ENCODE peak calls at places on chromosomes 16 and 17, in nine cellular contexts. P is transverse colon; W is prostate gland; Y is trophoblast cell; R is CD8-positive, alpha-beta T cell; U is Peyer's patch; A is ovary; X is A549; J is AG04450. E is an unnamed sample. For H3K9me3, the result is how much of the 10 kb centered on the place peaks cover.

GRCh38 chr17:80101946-80102706 is 745 bp downstream of the GAA start:
- DNase-seq in P (no peak), W (no peak), Y (peak), R (no peak), U (no peak), A (no peak), X (no peak), J (no peak), E (peak)

GRCh38 chr17:7336240-7337175 is at the start of gene ACAP1:
- DNase-seq in P (peak), W (no peak), Y (no peak), R (peak), U (no peak), A (no peak), X (no peak), J (no peak), E (no peak)

GRCh38 chr16:23316634-23317265 is 14.6 kb downstream of the SCNN1B start:
- DNase-seq in P (no peak), W (no peak), Y (no peak), R (no peak), U (no peak), A (no peak), X (no peak), J (no peak), E (no peak)

GRCh38 chr16:87303962-87304521 is 13.2 kb downstream of the C16orf95 start:
- DNase-seq in P (no peak), W (no peak), Y (no peak), R (no peak), U (no peak), A (no peak), X (no peak), J (no peak), E (no peak)

GRCh38 chr17:27631897-27632725 is 1.1 kb downstream of the LGALS9 start:
- DNase-seq in P (peak), W (no peak), Y (no peak), R (no peak), U (no peak), A (no peak), X (no peak), J (no peak), E (no peak)

GRCh38 chr16:11977206-11978041 is 890 bp downstream of the SNX29 start:
- DNase-seq in P (peak), W (no peak), Y (no peak), R (no peak), U (no peak), A (peak), X (peak), J (peak), E (peak)

GRCh38 chr17:17242246-17242645 is 5.3 kb upstream of the FLCN start:
- DNase-seq in P (no peak), W (no peak), Y (no peak), R (no peak), U (peak), A (no peak), X (no peak), J (no peak), E (no peak)

GRCh38 chr17:50947844-50948514 is 81.8 kb upstream of the TOB1 start:
- DNase-seq in P (peak), W (peak), Y (no peak), R (peak), U (peak), A (no peak), X (peak), J (no peak), E (no peak)

GRCh38 chr16:66035096-66035495 is 331.4 kb upstream of the CDH5 start:
- DNase-seq in P (no peak), W (no peak), Y (no peak), R (no peak), U (no peak), A (no peak), X (no peak), J (no peak), E (no peak)

GRCh38 chr16:85170066-85171003 is 58.1 kb upstream of the CIBAR2 start:
- DNase-seq in P (no peak), W (no peak), Y (no peak), R (no peak), U (no peak), A (no peak), X (no peak), J (no peak), E (no peak)

GRCh38 chr16:3383045-3383448 is 17.8 kb downstream of the ZSCAN32 start:
- DNase-seq in P (no peak), W (no peak), Y (no peak), R (no peak), U (no peak), A (no peak), X (peak), J (no peak), E (no peak)
- H3K9me3 ChIP-seq in P (half or more), W (under half), Y (under half), R (under half), U (under half), A (half or more), X (half or more), J (half or more), E (half or more)

GRCh38 chr17:82949984-82950383 is 110.2 kb upstream of the ZNF750 start:
- DNase-seq in P (no peak), W (no peak), Y (no peak), R (no peak), U (peak), A (no peak), X (no peak), J (no peak), E (no peak)
- H3K9me3 ChIP-seq in P (under half), W (under half), Y (under half), R (under half), U (under half), A (under half), X (half or more), J (under half), E (half or more)

GRCh38 chr16:68548947-68549346 is 9.9 kb downstream of the ZFP90 start:
- DNase-seq in P (no peak), W (no peak), Y (no peak), R (peak), U (no peak), A (no peak), X (no peak), J (no peak), E (no peak)
- H3K9me3 ChIP-seq in P (under half), W (under half), Y (under half), R (under half), U (under half), A (under half), X (half or more), J (half or more), E (half or more)

GRCh38 chr16:35651841-35652240 is 2192.4 kb downstream of the TP53TG3F start:
- DNase-seq in P (no peak), W (no peak), Y (no peak), R (no peak), U (no peak), A (no peak), X (no peak), J (no peak), E (no peak)
- H3K9me3 ChIP-seq in P (under half), W (under half), Y (under half), R (under half), U (under half), A (under half), X (under half), J (under half), E (under half)

GRCh38 chr17:52673791-52674190 is 515.3 kb upstream of the CA10 start:
- DNase-seq in P (no peak), W (no peak), Y (peak), R (no peak), U (no peak), A (no peak), X (no peak), J (no peak), E (no peak)

GRCh38 chr17:52681486-52681885 is 523.0 kb upstream of the CA10 start:
- DNase-seq in P (no peak), W (no peak), Y (no peak), R (no peak), U (no peak), A (no peak), X (no peak), J (no peak), E (no peak)

DNA sequence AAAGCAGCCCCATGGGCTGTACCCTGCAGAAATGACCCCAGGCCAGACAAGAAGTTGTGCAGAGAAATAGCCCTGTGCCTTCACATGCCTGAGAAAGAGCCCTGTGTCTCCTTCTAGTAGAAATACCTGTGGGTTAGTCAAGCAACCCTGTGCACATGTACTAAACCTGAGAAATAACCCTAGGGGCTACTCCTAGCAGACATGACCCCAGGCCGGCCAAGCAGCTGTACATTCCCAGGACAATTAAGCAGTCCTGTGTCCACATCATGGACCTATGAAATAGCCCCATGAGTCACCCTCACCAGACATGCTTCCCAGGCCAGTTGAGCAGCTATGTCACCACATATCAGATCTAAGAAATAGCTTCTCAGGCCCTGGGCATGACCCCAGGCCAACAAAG is 519.7 kb upstream of the CA10 start:
- DNase-seq in P (no peak), W (no peak), Y (peak), R (no peak), U (no peak), A (no peak), X (no peak), J (no peak), E (no peak)
- H3K9me3 ChIP-seq in P (under half), W (under half), Y (under half), R (under half), U (under half), A (under half), X (under half), J (under half), E (under half)

GRCh38 chr17:5092139-5093010 is 14.1 kb downstream of the ZFP3 start:
- DNase-seq in P (no peak), W (no peak), Y (peak), R (no peak), U (no peak), A (no peak), X (no peak), J (no peak), E (no peak)
- H3K9me3 ChIP-seq in P (half or more), W (under half), Y (under half), R (half or more), U (under half), A (under half), X (half or more), J (half or more), E (half or more)